ENCODE peak calls at places on chromosomes 3 and 15, in ten cellular contexts. N is GM23338, S is AG10803, C is heart right ventricle, J is prostate gland, T is NCI-H1092, F is adrenal gland, V is OCI-LY7, W is SK-MEL-5, M is AG08395. Z is an unnamed sample.

GRCh38 chr3:152121292-152121654 is 147.5 kb upstream of the MBNL1 start:
- DNase-seq in J (no peak), W (no peak), C (no peak), N (no peak), M (peak), S (peak), T (no peak), F (no peak), V (no peak), Z (no peak)

GRCh38 chr3:141009496-141009895 is 41.7 kb upstream of the SPSB4 start:
- DNase-seq in J (no peak), F (no peak), N (no peak), C (no peak), W (no peak), M (no peak), V (no peak), S (no peak), T (no peak), Z (no peak)

GRCh38 chr15:33846862-33847261 is 121.4 kb upstream of the CHRM5 start:
- DNase-seq in M (no peak), F (no peak), V (no peak), T (no peak), C (no peak), S (no peak), W (no peak), N (no peak), J (no peak), Z (no peak)

GRCh38 chr3:43696881-43697280 is 6.1 kb downstream of the ABHD5 start:
- DNase-seq in N (no peak), J (no peak), T (no peak), S (no peak), M (no peak), V (no peak), F (no peak), W (peak), C (no peak), Z (no peak)

GRCh38 chr3:175338775-175339535 is 479.8 kb downstream of the NAALADL2 start:
- DNase-seq in M (peak), V (no peak), T (no peak), W (no peak), J (peak), F (no peak), C (no peak), N (peak), S (peak), Z (peak)

GRCh38 chr3:53716998-53717397 is 129.2 kb downstream of the CHDH start:
- DNase-seq in F (peak), M (no peak), S (no peak), V (no peak), T (no peak), J (no peak), N (no peak), W (no peak), C (no peak), Z (no peak)

GRCh38 chr3:127389415-127389814 is 101.6 kb upstream of the PRR20G start:
- DNase-seq in N (no peak), W (no peak), V (no peak), J (no peak), M (no peak), F (no peak), C (no peak), S (peak), T (no peak), Z (no peak)

GRCh38 chr15:31130576-31131237 is 29.2 kb upstream of the TRPM1 start:
- DNase-seq in V (no peak), T (no peak), S (no peak), N (no peak), F (no peak), M (no peak), J (no peak), C (no peak), W (no peak), Z (no peak)

GRCh38 chr15:61033938-61034792 is 194.9 kb downstream of the RORA start:
- DNase-seq in V (no peak), S (no peak), W (no peak), M (no peak), T (no peak), J (no peak), F (no peak), C (no peak), N (no peak), Z (no peak)

GRCh38 chr3:128226794-128227399 is 73.6 kb downstream of the EEFSEC start:
- DNase-seq in N (peak), S (peak), T (no peak), W (peak), J (no peak), V (peak), C (no peak), F (peak), M (peak), Z (no peak)

GRCh38 chr15:22979069-22979698 is 984 bp downstream of the CYFIP1 start:
- DNase-seq in M (peak), T (no peak), S (peak), J (peak), C (peak), F (peak), V (no peak), W (peak), N (peak), Z (no peak)

GRCh38 chr3:197960694-197961581 is 921 bp downstream of the LMLN start:
- DNase-seq in W (no peak), T (no peak), F (no peak), V (no peak), C (peak), S (peak), J (no peak), N (no peak), M (peak), Z (no peak)

GRCh38 chr3:194491996-194492395 is 5.2 kb upstream of the ATP13A3 start:
- DNase-seq in M (no peak), S (no peak), N (no peak), J (no peak), T (no peak), V (no peak), W (no peak), F (no peak), C (no peak), Z (no peak)

GRCh38 chr3:152296990-152297389 is 28.3 kb downstream of the MBNL1 start:
- DNase-seq in M (no peak), T (no peak), V (no peak), W (no peak), F (no peak), J (no peak), N (no peak), S (no peak), C (no peak), Z (no peak)

GRCh38 chr3:15229262-15229661 is 23.2 kb downstream of the CAPN7 start:
- DNase-seq in S (no peak), J (no peak), M (no peak), C (no peak), N (no peak), T (no peak), V (no peak), W (no peak), F (no peak), Z (no peak)

GRCh38 chr3:170410428-170411029 is 8.1 kb upstream of the CLDN11 start:
- DNase-seq in S (peak), J (no peak), N (peak), W (peak), C (no peak), M (peak), T (peak), V (peak), F (no peak), Z (no peak)

GRCh38 chr3:47772047-47772446 is 9.6 kb downstream of the SMARCC1 start:
- DNase-seq in W (no peak), V (no peak), N (no peak), J (no peak), M (no peak), F (no peak), C (no peak), S (no peak), T (no peak), Z (no peak)

GRCh38 chr15:76994971-76995945 is at the start of gene PSTPIP1:
- DNase-seq in W (no peak), N (no peak), V (peak), J (no peak), F (peak), C (no peak), S (peak), T (no peak), M (peak), Z (no peak)

GRCh38 chr15:28112101-28112760 is 13.1 kb upstream of the OCA2 start:
- DNase-seq in N (no peak), M (no peak), T (no peak), C (no peak), F (no peak), W (no peak), J (no peak), S (no peak), V (no peak), Z (no peak)

GRCh38 chr15:70244978-70245542 is 147.3 kb upstream of the TLE3 start:
- DNase-seq in W (no peak), N (no peak), S (no peak), V (no peak), T (no peak), C (no peak), M (no peak), F (no peak), J (no peak), Z (peak)

GRCh38 chr15:84887928-84888327 is 3.5 kb downstream of the SLC28A1 start:
- DNase-seq in N (no peak), F (no peak), V (no peak), S (no peak), M (no peak), W (no peak), J (no peak), T (no peak), C (no peak), Z (no peak)

GRCh38 chr3:172156309-172156998 is 117.1 kb downstream of the FNDC3B start:
- DNase-seq in S (no peak), T (no peak), M (no peak), C (no peak), J (peak), W (no peak), V (no peak), N (peak), F (peak), Z (peak)

GRCh38 chr3:125374996-125375941 is at the start of gene ZNF148:
- DNase-seq in W (peak), C (peak), N (peak), S (peak), V (peak), T (peak), M (peak), F (peak), J (peak), Z (peak)

GRCh38 chr15:54064412-54064811 is 86.2 kb downstream of the UNC13C start:
- DNase-seq in W (no peak), C (no peak), T (no peak), F (no peak), S (no peak), J (no peak), N (no peak), V (no peak), M (no peak), Z (no peak)

GRCh38 chr3:15665510-15666150 is 64.1 kb downstream of the BTD start:
- DNase-seq in C (no peak), V (no peak), T (no peak), S (no peak), M (no peak), F (no peak), J (no peak), N (no peak), W (no peak), Z (no peak)

GRCh38 chr15:73632670-73633058 is 525 bp downstream of the NPTN start:
- DNase-seq in T (no peak), N (peak), F (no peak), S (no peak), W (no peak), M (no peak), V (peak), C (no peak), J (no peak), Z (peak)

GRCh38 chr3:153951276-153951675 is 169.9 kb upstream of the ARHGEF26 start:
- DNase-seq in T (no peak), V (no peak), F (no peak), N (no peak), C (no peak), J (no peak), S (no peak), W (peak), M (no peak), Z (no peak)

GRCh38 chr3:171788546-171789351 is 21.5 kb downstream of the PLD1 start:
- DNase-seq in V (no peak), F (no peak), W (peak), C (no peak), M (peak), N (no peak), J (no peak), S (peak), T (no peak), Z (no peak)

GRCh38 chr15:63462053-63462452 is 42.3 kb upstream of the USP3 start:
- DNase-seq in T (no peak), N (no peak), J (no peak), S (no peak), C (no peak), F (no peak), W (no peak), M (no peak), V (no peak), Z (no peak)

GRCh38 chr3:127041264-127041820 is 58.4 kb downstream of the PLXNA1 start:
- DNase-seq in C (no peak), W (no peak), T (no peak), V (no peak), N (no peak), F (no peak), S (no peak), J (no peak), M (no peak), Z (peak)

GRCh38 chr3:52088445-52089367 is 32.3 kb upstream of the DUSP7 start:
- DNase-seq in N (no peak), W (no peak), J (no peak), F (peak), V (no peak), S (peak), M (no peak), T (no peak), C (no peak), Z (no peak)

GRCh38 chr3:130529816-130530215 is 12.8 kb downstream of the COL6A6 start:
- DNase-seq in F (no peak), J (no peak), W (no peak), C (no peak), V (peak), S (no peak), M (no peak), N (peak), T (no peak), Z (no peak)

GRCh38 chr3:14808502-14809266 is 10.1 kb upstream of the FGD5 start:
- DNase-seq in M (no peak), V (no peak), C (no peak), F (no peak), T (no peak), N (no peak), W (no peak), S (no peak), J (no peak), Z (no peak)

GRCh38 chr15:40439461-40440299 is 1.1 kb upstream of the BAHD1 start:
- DNase-seq in M (peak), N (peak), F (peak), W (peak), S (no peak), V (peak), T (no peak), C (peak), J (no peak), Z (no peak)

GRCh38 chr3:145767909-145768308 is 393.1 kb downstream of the PLOD2 start:
- DNase-seq in S (no peak), W (peak), J (no peak), M (no peak), V (peak), C (no peak), T (no peak), F (no peak), N (peak), Z (no peak)

GRCh38 chr3:61828158-61828874 is 266.9 kb downstream of the PTPRG start:
- DNase-seq in V (no peak), C (peak), W (no peak), M (no peak), S (no peak), T (no peak), N (no peak), J (no peak), F (no peak), Z (no peak)

GRCh38 chr15:100900136-100900894 is 18.8 kb upstream of the LRRK1 start:
- DNase-seq in T (no peak), N (no peak), S (no peak), W (no peak), J (peak), F (no peak), V (no peak), C (no peak), M (no peak), Z (no peak)

GRCh38 chr3:197595470-197596185 is 39.9 kb upstream of the BDH1 start:
- DNase-seq in F (no peak), W (no peak), M (no peak), V (no peak), S (no peak), T (no peak), C (no peak), J (no peak), N (no peak), Z (no peak)

GRCh38 chr15:57235865-57236264 is 140.4 kb upstream of the CGNL1 start:
- DNase-seq in W (no peak), M (peak), C (no peak), T (no peak), N (peak), S (peak), V (no peak), F (no peak), J (no peak), Z (no peak)